ENCODE peak calls at places on chromosomes 5 and 9, in eight cellular contexts. T is upper lobe of right lung, A is A549, U is WERI-Rb-1, E is heart left ventricle, X is endothelial cell of umbilical vein, Y is kidney, F is left lung. S is an unnamed sample. For H3K9me3, the result is how much of the 10 kb centered on the place peaks cover.

GRCh38 chr9:15357050-15357653 is 50.1 kb upstream of the TTC39B start:
- DNase-seq in T (peak), A (no peak), U (peak), E (no peak), X (no peak), Y (no peak), F (no peak), S (no peak)

GRCh38 chr5:153742071-153742470 is 251.6 kb downstream of the GRIA1 start:
- DNase-seq in T (no peak), A (no peak), U (no peak), E (no peak), X (no peak), Y (no peak), F (no peak), S (no peak)

GRCh38 chr5:43313854-43314457 is 744 bp upstream of the HMGCS1 start:
- DNase-seq in T (no peak), A (no peak), U (no peak), E (peak), X (no peak), Y (no peak), F (no peak), S (no peak)

GRCh38 chr9:21615446-21615845 is 133.3 kb upstream of the IFNE start:
- DNase-seq in T (no peak), A (no peak), U (no peak), E (no peak), X (no peak), Y (no peak), F (no peak), S (peak)

GRCh38 chr5:96718635-96719077 is 56.5 kb downstream of the CAST start:
- DNase-seq in T (peak), A (no peak), U (peak), E (peak), X (no peak), Y (peak), F (peak), S (no peak)

GRCh38 chr9:115649991-115650472 is 503.6 kb upstream of the PAPPA start:
- DNase-seq in T (peak), A (no peak), U (no peak), E (peak), X (peak), Y (peak), F (no peak), S (peak)

GRCh38 chr5:59543826-59544442 is 349.6 kb downstream of the PDE4D start:
- DNase-seq in T (no peak), A (peak), U (no peak), E (no peak), X (no peak), Y (no peak), F (no peak), S (no peak)

GRCh38 chr9:133585481-133586367 is 23.5 kb downstream of the FAM163B start:
- DNase-seq in T (no peak), A (no peak), U (no peak), E (no peak), X (no peak), Y (no peak), F (peak), S (no peak)

GRCh38 chr9:91162784-91163440 is 198.8 kb downstream of the AUH start:
- DNase-seq in T (peak), A (no peak), U (no peak), E (peak), X (no peak), Y (peak), F (peak), S (peak)

DNA sequence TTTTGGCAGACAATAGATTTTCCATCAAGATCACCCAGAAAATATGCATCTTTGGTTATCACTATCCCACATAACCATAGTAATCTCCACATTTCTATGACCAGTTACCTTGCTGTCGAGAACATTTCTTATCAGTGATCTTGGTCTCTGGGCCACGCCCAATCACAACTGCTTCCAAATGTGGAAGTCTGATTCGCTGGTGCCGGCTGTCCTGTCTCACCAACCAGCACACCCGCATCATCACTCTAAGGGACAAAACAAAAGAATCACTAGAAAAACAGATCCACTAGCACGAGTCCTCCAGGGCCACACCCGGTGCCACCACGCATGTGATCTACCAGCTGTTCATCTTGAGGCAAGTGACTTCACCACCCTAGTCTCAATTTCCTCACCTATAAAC is 11.8 kb downstream of the APTX start:
- DNase-seq in T (no peak), A (no peak), U (no peak), E (no peak), X (no peak), Y (no peak), F (no peak), S (no peak)
- H3K9me3 ChIP-seq in T (under half), A (under half), U (under half), E (under half), X (under half), Y (under half), F (under half), S (under half)

GRCh38 chr5:141319202-141319601 is 1.4 kb downstream of the TAF7 start:
- DNase-seq in T (no peak), A (no peak), U (no peak), E (no peak), X (no peak), Y (no peak), F (no peak), S (no peak)
- H3K9me3 ChIP-seq in T (half or more), A (half or more), U (under half), E (half or more), X (under half), Y (half or more), F (under half), S (under half)

DNA sequence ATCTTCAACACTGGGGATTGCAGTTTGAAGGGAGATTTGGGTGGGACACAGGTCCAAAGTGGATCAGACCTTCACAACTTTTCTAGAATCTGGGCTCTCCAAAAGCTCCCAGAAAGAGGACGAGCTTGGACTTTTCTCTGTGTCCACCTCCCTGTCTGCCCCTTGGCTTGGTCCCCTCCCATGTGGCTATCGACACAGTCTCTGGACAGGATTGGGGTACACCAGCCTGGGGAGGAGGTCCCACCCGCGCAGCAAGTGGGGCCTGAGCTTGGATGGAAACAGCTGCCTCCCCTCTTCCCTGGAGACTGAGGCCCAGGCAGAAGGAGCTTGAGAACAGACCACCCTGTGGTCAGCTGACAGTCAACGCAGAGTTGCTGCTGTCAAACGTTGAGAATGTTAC is 84.6 kb upstream of the FCN1 start:
- DNase-seq in T (peak), A (no peak), U (no peak), E (no peak), X (no peak), Y (peak), F (no peak), S (no peak)
- H3K9me3 ChIP-seq in T (under half), A (half or more), U (under half), E (under half), X (under half), Y (under half), F (under half), S (under half)

DNA sequence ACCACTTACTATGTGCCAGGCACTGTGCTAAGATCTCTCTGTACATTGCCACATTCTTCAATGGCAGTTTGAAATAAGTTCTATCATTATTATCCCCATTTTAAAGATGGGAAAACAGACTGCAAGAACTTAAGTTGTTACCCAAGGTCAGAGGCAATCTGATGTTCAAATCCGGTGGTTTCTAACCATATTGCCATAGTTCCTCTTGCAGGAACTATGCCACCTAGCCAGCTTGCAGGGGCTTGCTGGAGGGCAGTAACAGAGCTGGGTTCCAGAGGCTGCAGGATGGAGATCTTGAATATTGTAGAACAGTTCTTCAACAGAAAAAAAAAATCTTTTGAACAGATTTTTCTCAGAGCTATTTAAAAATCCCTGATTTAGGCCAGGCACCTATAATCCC is 71.8 kb upstream of the TNFAIP8 start:
- DNase-seq in T (no peak), A (no peak), U (no peak), E (no peak), X (no peak), Y (no peak), F (no peak), S (no peak)
- H3K9me3 ChIP-seq in T (under half), A (under half), U (under half), E (under half), X (under half), Y (under half), F (under half), S (under half)

DNA sequence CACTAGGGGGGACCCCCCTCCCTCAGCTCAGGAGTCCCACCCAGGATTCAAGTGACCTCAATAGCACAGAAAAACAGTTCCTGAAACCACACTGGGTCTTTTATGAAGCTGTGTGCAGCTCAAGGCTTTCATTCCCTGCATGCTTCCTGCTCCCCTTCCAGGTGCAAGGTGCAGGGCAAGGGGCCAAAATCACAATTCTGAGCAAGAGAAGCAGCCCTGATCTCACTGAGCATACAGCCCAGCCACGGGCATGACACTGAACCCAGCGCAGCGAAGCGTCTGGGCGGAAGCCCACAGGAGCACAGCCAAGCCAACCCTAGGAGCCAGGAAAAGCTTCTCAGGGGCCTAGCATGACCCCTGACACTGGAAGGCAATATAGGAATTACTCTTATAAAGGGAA is 62.9 kb downstream of the IRX2 start:
- DNase-seq in T (no peak), A (no peak), U (no peak), E (no peak), X (no peak), Y (no peak), F (no peak), S (no peak)
- H3K9me3 ChIP-seq in T (under half), A (under half), U (under half), E (under half), X (under half), Y (under half), F (under half), S (under half)

DNA sequence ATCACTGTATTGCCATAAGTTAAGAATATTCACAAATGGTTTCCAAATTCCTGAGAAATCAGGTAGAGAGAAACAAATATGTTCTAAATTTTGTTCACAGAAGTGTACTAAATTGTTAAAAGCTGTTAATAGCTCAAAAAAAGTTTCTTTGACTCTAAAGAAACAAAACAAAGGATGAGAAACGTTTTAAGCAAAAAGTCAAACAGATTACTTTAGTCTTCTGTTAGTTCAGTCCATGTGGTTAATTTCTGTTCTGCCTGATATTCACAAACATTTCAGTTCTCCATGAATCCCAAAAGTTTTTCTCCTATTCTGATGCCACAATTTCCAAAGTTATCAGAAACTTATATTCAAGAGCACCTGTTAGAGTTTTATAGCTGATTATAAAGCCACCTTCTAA is 7.7 kb upstream of the FANCC start:
- DNase-seq in T (no peak), A (no peak), U (no peak), E (no peak), X (no peak), Y (no peak), F (no peak), S (no peak)
- H3K9me3 ChIP-seq in T (under half), A (under half), U (under half), E (under half), X (under half), Y (under half), F (under half), S (under half)

GRCh38 chr5:1265026-1265425 is 29.8 kb downstream of the TERT start:
- DNase-seq in T (no peak), A (no peak), U (no peak), E (no peak), X (no peak), Y (no peak), F (peak), S (no peak)

GRCh38 chr5:1259806-1260480 is 34.8 kb downstream of the SLC6A18 start:
- DNase-seq in T (no peak), A (no peak), U (no peak), E (no peak), X (no peak), Y (no peak), F (peak), S (no peak)

GRCh38 chr5:1262381-1262780 is 32.5 kb downstream of the TERT start:
- DNase-seq in T (no peak), A (no peak), U (no peak), E (no peak), X (no peak), Y (no peak), F (no peak), S (no peak)

GRCh38 chr5:1264211-1264610 is 30.7 kb downstream of the TERT start:
- DNase-seq in T (no peak), A (no peak), U (no peak), E (no peak), X (no peak), Y (no peak), F (peak), S (no peak)

DNA sequence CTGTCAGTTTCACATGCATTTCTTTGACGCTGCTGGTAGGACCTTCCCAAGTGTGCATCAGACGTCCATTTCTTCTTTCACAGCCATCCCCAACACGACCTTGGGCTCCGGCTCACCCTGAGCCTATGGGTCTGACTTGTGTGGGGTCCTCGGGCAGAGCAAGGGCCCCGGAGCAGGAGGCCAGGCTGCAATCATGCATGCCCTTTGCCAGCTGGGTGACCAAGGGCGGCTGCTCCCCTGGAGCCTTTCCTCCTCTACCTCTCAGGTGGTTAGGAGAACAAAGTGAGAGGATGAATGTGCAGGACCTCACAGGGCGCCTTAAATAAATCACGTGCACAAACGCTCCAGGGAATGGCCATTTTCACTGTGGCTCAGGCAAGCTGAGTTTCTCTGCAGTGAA is 33.2 kb downstream of the TERT start:
- DNase-seq in T (no peak), A (no peak), U (no peak), E (no peak), X (no peak), Y (no peak), F (no peak), S (no peak)
- H3K9me3 ChIP-seq in T (under half), A (under half), U (under half), E (under half), X (under half), Y (under half), F (under half), S (under half)

GRCh38 chr9:18891946-18892670 is 140.9 kb downstream of the SAXO1 start:
- DNase-seq in T (no peak), A (no peak), U (no peak), E (no peak), X (no peak), Y (no peak), F (no peak), S (no peak)

GRCh38 chr9:18896004-18896403 is 137.0 kb downstream of the SAXO1 start:
- DNase-seq in T (no peak), A (no peak), U (no peak), E (no peak), X (no peak), Y (no peak), F (no peak), S (no peak)

GRCh38 chr9:18893051-18893450 is 140.0 kb downstream of the SAXO1 start:
- DNase-seq in T (no peak), A (no peak), U (no peak), E (no peak), X (no peak), Y (no peak), F (no peak), S (no peak)

GRCh38 chr9:18893491-18893890 is 139.5 kb downstream of the SAXO1 start:
- DNase-seq in T (no peak), A (no peak), U (no peak), E (no peak), X (no peak), Y (no peak), F (no peak), S (no peak)

GRCh38 chr9:18896531-18897179 is 136.4 kb downstream of the SAXO1 start:
- DNase-seq in T (no peak), A (no peak), U (no peak), E (no peak), X (no peak), Y (no peak), F (no peak), S (no peak)
- H3K9me3 ChIP-seq in T (under half), A (under half), U (under half), E (under half), X (under half), Y (under half), F (under half), S (half or more)